ENCODE peak calls at places on chromosomes 2 and 18, in five cellular contexts. C is H7; H is activated naive CD8-positive, alpha-beta T cell treated with anti-CD3 and anti-CD28 coated beads, Interleukin-2, amount 10 ng/mL, durations not matched to agents 7 days and 5 days; V is WTC11; U is iris pigment epithelial cell. A is an unnamed sample.
A peak's percentile ranks its signal among the peaks of the same experiment; 100 is the strongest.

GRCh38 chr2:182446087-182446486 is 19.3 kb upstream of the PDE1A start:
- DNase-seq in V (no peak), H (no peak), C (no peak), U (peak; percentile 15), A (no peak)

GRCh38 chr18:55763298-55763697 is 175.3 kb upstream of the TCF4 start:
- DNase-seq in U (peak; percentile 66), V (no peak), H (no peak), C (no peak), A (no peak)

GRCh38 chr2:81894451-81894990 is 1590.0 kb upstream of the LRRTM1 start:
- DNase-seq in H (no peak), C (no peak), U (no peak), V (no peak), A (no peak)

GRCh38 chr2:229712125-229712524 is 2.2 kb downstream of the DNER start:
- DNase-seq in U (peak; percentile 33), V (no peak), H (no peak), C (no peak), A (no peak)

GRCh38 chr2:240846881-240847601 is 21.6 kb upstream of the AGXT start:
- DNase-seq in U (no peak), V (no peak), H (no peak), C (no peak), A (no peak)

GRCh38 chr18:21903688-21904087 is 163.1 kb downstream of the MIB1 start:
- DNase-seq in C (no peak), V (no peak), H (no peak), U (no peak), A (no peak)

GRCh38 chr2:236600158-236600557 is 30.5 kb downstream of the ACKR3 start:
- DNase-seq in U (no peak), H (no peak), C (no peak), V (no peak), A (no peak)

GRCh38 chr2:175926272-175926671 is 75.8 kb downstream of the LNPK start:
- DNase-seq in H (no peak), C (no peak), V (no peak), U (peak; percentile 49), A (no peak)

GRCh38 chr2:128727914-128728313 is 409.2 kb upstream of the HS6ST1 start:
- DNase-seq in V (no peak), U (peak; percentile 98), C (no peak), H (no peak), A (peak; percentile 26)

GRCh38 chr2:218391202-218391601 is 8.5 kb upstream of the CTDSP1 start:
- DNase-seq in C (no peak), U (no peak), H (no peak), V (no peak), A (no peak)

GRCh38 chr2:179580378-179581146 is 280.9 kb downstream of the ZNF385B start:
- DNase-seq in C (no peak), H (no peak), V (no peak), U (no peak), A (no peak)

GRCh38 chr2:38213619-38214018 is 137.7 kb upstream of the CYP1B1 start:
- DNase-seq in V (no peak), H (no peak), C (no peak), U (no peak), A (no peak)

GRCh38 chr2:68565858-68566257 is 77.5 kb upstream of the PROKR1 start:
- DNase-seq in V (no peak), U (peak; percentile 79), C (no peak), H (no peak), A (no peak)

GRCh38 chr2:176709541-176709951 is 440.3 kb downstream of the MTX2 start:
- DNase-seq in H (no peak), C (no peak), V (no peak), U (no peak), A (no peak)

GRCh38 chr2:30693821-30694281 is 113.4 kb downstream of the CAPN13 start:
- DNase-seq in U (no peak), H (no peak), C (no peak), V (no peak), A (no peak)

GRCh38 chr18:23712445-23712844 is 23.2 kb downstream of the LAMA3 start:
- DNase-seq in C (no peak), V (no peak), U (no peak), H (peak; percentile 59), A (no peak)

GRCh38 chr2:88600038-88600465 is 27.2 kb downstream of the EIF2AK3 start:
- DNase-seq in H (no peak), U (peak; percentile 99), C (peak; percentile 46), V (no peak), A (peak; percentile 83)

GRCh38 chr2:139891636-139892035 is 1111.4 kb upstream of the NXPH2 start:
- DNase-seq in H (no peak), U (no peak), V (no peak), C (no peak), A (no peak)

GRCh38 chr2:110729106-110729505 is 3.3 kb upstream of the ACOXL start:
- DNase-seq in U (no peak), H (no peak), V (peak; percentile 36), C (peak; percentile 61), A (no peak)

GRCh38 chr2:157830696-157831570 is 45.2 kb downstream of the ACVR1 start:
- DNase-seq in H (no peak), C (no peak), V (no peak), U (peak; percentile 97), A (peak; percentile 77)

GRCh38 chr2:202609381-202610145 is 25.2 kb upstream of the FAM117B start:
- DNase-seq in C (no peak), V (no peak), U (no peak), H (no peak), A (no peak)